ENCODE peak calls at places on chromosome 1, in four cellular contexts. One of them, this sample, is unnamed.

GRCh38 chr1:19739628-19740027 is 60.1 kb downstream of the TMCO4 start:
- DNase-seq in K562: no peak
- DNase-seq in GM12878: no peak
- DNase-seq in IMR-90: no peak
- DNase-seq in this sample: no peak

GRCh38 chr1:15409400-15410222 is at the start of gene EFHD2:
- DNase-seq in IMR-90: peak; percentile 71
- DNase-seq in GM12878: no peak
- DNase-seq in K562: peak; percentile 96
- DNase-seq in this sample: peak; percentile 73

GRCh38 chr1:84959294-84959693 is 37.6 kb downstream of the MCOLN2 start:
- DNase-seq in GM12878: peak; percentile 68
- DNase-seq in K562: no peak
- DNase-seq in IMR-90: peak; percentile 66
- DNase-seq in this sample: no peak

GRCh38 chr1:98906761-98907301 is 97.8 kb downstream of the PLPPR5 start:
- DNase-seq in K562: no peak
- DNase-seq in GM12878: no peak
- DNase-seq in IMR-90: no peak
- DNase-seq in this sample: no peak

GRCh38 chr1:88401283-88401682 is 282.8 kb upstream of the PKN2 start:
- DNase-seq in IMR-90: no peak
- DNase-seq in K562: no peak
- DNase-seq in GM12878: peak; percentile 53
- DNase-seq in this sample: no peak

GRCh38 chr1:31705080-31705866 is 1.5 kb upstream of the COL16A1 start:
- DNase-seq in IMR-90: peak; percentile 55
- DNase-seq in GM12878: no peak
- DNase-seq in K562: peak; percentile 94
- DNase-seq in this sample: no peak

GRCh38 chr1:161905269-161905884 is 118.3 kb downstream of the OLFML2B start:
- DNase-seq in K562: peak; percentile 48
- DNase-seq in IMR-90: peak; percentile 20
- DNase-seq in GM12878: no peak
- DNase-seq in this sample: peak; percentile 37

GRCh38 chr1:223142795-223143759 is at the start of gene TLR5:
- DNase-seq in GM12878: peak; percentile 12
- DNase-seq in IMR-90: peak; percentile 19
- DNase-seq in K562: peak; percentile 97
- DNase-seq in this sample: peak; percentile 79

GRCh38 chr1:6276765-6277555 is 16.1 kb upstream of the GPR153 start:
- DNase-seq in K562: peak; percentile 36
- DNase-seq in GM12878: no peak
- DNase-seq in IMR-90: no peak
- DNase-seq in this sample: no peak

GRCh38 chr1:236102611-236103010 is 37.7 kb upstream of the NID1 start:
- DNase-seq in K562: no peak
- DNase-seq in IMR-90: no peak
- DNase-seq in GM12878: no peak
- DNase-seq in this sample: no peak

GRCh38 chr1:199868777-199869176 is 158.7 kb upstream of the NR5A2 start:
- DNase-seq in K562: no peak
- DNase-seq in GM12878: no peak
- DNase-seq in IMR-90: no peak
- DNase-seq in this sample: no peak

GRCh38 chr1:77966291-77966690 is 12.6 kb downstream of the FUBP1 start:
- DNase-seq in IMR-90: no peak
- DNase-seq in K562: no peak
- DNase-seq in GM12878: no peak
- DNase-seq in this sample: no peak

GRCh38 chr1:29236993-29237905 is 927 bp downstream of the PTPRU start:
- DNase-seq in IMR-90: peak; percentile 45
- DNase-seq in K562: peak; percentile 53
- DNase-seq in GM12878: no peak
- DNase-seq in this sample: peak; percentile 31

GRCh38 chr1:18972531-18972930 is 16.1 kb upstream of the IFFO2 start:
- DNase-seq in IMR-90: peak; percentile 26
- DNase-seq in GM12878: no peak
- DNase-seq in K562: no peak
- DNase-seq in this sample: peak; percentile 60

GRCh38 chr1:42806593-42806992 is 10.3 kb upstream of the ERMAP start:
- DNase-seq in K562: no peak
- DNase-seq in IMR-90: peak; percentile 19
- DNase-seq in GM12878: no peak
- DNase-seq in this sample: no peak

GRCh38 chr1:216722841-216723240 is 388 bp downstream of the ESRRG start:
- DNase-seq in K562: no peak
- DNase-seq in IMR-90: no peak
- DNase-seq in GM12878: no peak
- DNase-seq in this sample: no peak

GRCh38 chr1:216721878-216722277 is 1.4 kb downstream of the ESRRG start:
- DNase-seq in GM12878: no peak
- DNase-seq in IMR-90: no peak
- DNase-seq in K562: no peak
- DNase-seq in this sample: no peak

GRCh38 chr1:216726435-216726834 is 3.2 kb upstream of the ESRRG start:
- DNase-seq in GM12878: no peak
- DNase-seq in K562: no peak
- DNase-seq in IMR-90: no peak
- DNase-seq in this sample: no peak

GRCh38 chr1:216723274-216723780 is at the start of gene ESRRG:
- DNase-seq in K562: no peak
- DNase-seq in GM12878: no peak
- DNase-seq in IMR-90: peak; percentile 17
- DNase-seq in this sample: no peak
- H3K4me3 ChIP-seq in K562: no peak within 1 kb of the TSS
- H3K4me3 ChIP-seq in GM12878: no peak within 1 kb of the TSS
- H3K4me3 ChIP-seq in IMR-90: peak within 1 kb of the TSS; percentile 37
- H3K4me3 ChIP-seq in this sample: no peak within 1 kb of the TSS

GRCh38 chr1:228902781-228903572 is 167.7 kb downstream of the RHOU start:
- DNase-seq in IMR-90: peak; percentile 99
- DNase-seq in GM12878: no peak
- DNase-seq in K562: no peak
- DNase-seq in this sample: peak; percentile 99

GRCh38 chr1:228901936-228902681 is 166.8 kb downstream of the RHOU start:
- DNase-seq in GM12878: no peak
- DNase-seq in K562: no peak
- DNase-seq in IMR-90: no peak
- DNase-seq in this sample: no peak

GRCh38 chr1:228904222-228904621 is 168.9 kb downstream of the RHOU start:
- DNase-seq in GM12878: no peak
- DNase-seq in IMR-90: no peak
- DNase-seq in K562: no peak
- DNase-seq in this sample: no peak

GRCh38 chr1:228905579-228905978 is 170.3 kb downstream of the RHOU start:
- DNase-seq in K562: no peak
- DNase-seq in GM12878: no peak
- DNase-seq in IMR-90: no peak
- DNase-seq in this sample: no peak

GRCh38 chr1:228903573-228904122 is 168.4 kb downstream of the RHOU start:
- DNase-seq in K562: no peak
- DNase-seq in IMR-90: no peak
- DNase-seq in GM12878: no peak
- DNase-seq in this sample: peak; percentile 30
- TF ChIP-seq FOS in K562: no peak
- TF ChIP-seq FOS in IMR-90: no peak
- TF ChIP-seq FOS in GM12878: no peak
- TF ChIP-seq FOS in this sample: no peak

GRCh38 chr1:43979261-43979527 is 184 bp downstream of the B4GALT2 start:
- DNase-seq in IMR-90: no peak
- DNase-seq in GM12878: no peak
- DNase-seq in K562: no peak
- DNase-seq in this sample: no peak
- H3K4me3 ChIP-seq in IMR-90: peak overlapping the region; percentile 72
- H3K4me3 ChIP-seq in GM12878: peak overlapping the region; percentile 74
- H3K4me3 ChIP-seq in K562: peak overlapping the region; percentile 47
- H3K4me3 ChIP-seq in this sample: peak overlapping the region; percentile 66

DNA sequence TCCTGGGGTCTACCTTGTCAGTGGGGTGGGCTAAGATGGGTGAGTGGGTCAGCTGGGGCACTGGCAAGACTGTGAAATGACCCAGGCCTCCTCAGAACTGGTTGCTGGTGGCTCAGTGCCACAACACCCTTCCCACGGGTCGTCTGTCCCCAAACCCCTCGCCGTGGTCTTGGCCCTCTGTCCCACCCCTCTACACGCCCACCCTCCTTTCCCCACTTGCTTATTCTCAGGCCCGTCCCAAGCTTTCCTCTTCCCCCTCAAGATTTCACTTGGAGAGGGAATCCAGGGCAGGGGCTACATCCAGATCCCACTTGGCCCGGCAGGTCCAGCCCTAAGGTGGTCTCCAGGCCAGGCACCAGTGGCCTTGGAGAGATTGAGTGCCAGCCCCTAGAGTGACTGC is 16.7 kb downstream of the CSF1 start:
- DNase-seq in GM12878: no peak
- DNase-seq in IMR-90: no peak
- DNase-seq in K562: no peak
- DNase-seq in this sample: no peak
- TF ChIP-seq FOS in GM12878: no peak
- TF ChIP-seq FOS in IMR-90: no peak
- TF ChIP-seq FOS in K562: no peak
- TF ChIP-seq FOS in this sample: no peak

DNA sequence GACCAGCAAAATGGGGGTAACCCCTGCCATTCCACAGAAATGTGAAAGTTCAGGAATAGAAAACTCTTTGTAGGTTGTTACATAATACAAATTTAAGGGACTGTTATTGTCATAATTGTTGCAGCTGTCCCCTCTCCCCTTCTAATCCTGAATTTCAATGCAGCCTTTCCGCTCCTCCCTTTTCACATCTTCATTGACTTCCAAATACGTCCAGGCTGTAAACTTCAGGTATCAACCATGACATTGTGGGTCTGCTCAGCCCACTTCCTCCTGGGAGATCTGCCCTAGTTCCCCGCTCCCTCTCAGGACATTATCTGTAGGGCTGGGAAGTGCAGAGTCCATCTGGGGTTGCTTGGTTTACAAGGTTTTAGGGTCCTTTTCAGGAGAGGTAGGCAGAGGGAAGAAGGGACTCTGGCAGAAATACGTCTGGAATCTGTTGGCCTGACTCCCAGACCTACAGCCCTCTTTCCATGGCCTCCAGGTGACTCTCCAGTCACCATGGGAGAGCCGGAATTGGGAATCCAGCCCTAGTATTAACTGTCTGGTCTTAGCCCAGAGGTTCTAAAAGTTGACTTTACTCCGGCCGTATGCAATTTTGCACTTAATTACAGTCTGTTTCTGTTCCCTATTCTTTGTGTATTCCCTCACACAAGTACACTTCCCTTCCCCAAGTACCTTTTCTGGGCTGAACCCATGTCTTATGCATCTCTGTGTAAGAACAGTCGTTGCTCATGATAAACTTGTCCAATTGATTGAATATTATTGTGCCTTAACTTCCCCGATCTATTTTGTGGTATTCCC is 4.7 kb upstream of the DENND2D start:
- DNase-seq in K562: no peak
- DNase-seq in IMR-90: no peak
- DNase-seq in GM12878: no peak
- DNase-seq in this sample: no peak
- H3K4me3 ChIP-seq in K562: no peak overlapping the region
- H3K4me3 ChIP-seq in IMR-90: no peak overlapping the region
- H3K4me3 ChIP-seq in GM12878: peak overlapping the region; percentile 87
- H3K4me3 ChIP-seq in this sample: no peak overlapping the region

GRCh38 chr1:37055631-37056030 is 21.3 kb upstream of the GRIK3 start:
- DNase-seq in GM12878: no peak
- DNase-seq in IMR-90: no peak
- DNase-seq in K562: no peak
- DNase-seq in this sample: no peak

GRCh38 chr1:37047487-37047886 is 13.2 kb upstream of the GRIK3 start:
- DNase-seq in K562: no peak
- DNase-seq in GM12878: no peak
- DNase-seq in IMR-90: no peak
- DNase-seq in this sample: no peak

GRCh38 chr1:37052120-37052519 is 17.8 kb upstream of the GRIK3 start:
- DNase-seq in GM12878: no peak
- DNase-seq in K562: no peak
- DNase-seq in IMR-90: peak; percentile 2
- DNase-seq in this sample: no peak

GRCh38 chr1:37056201-37056764 is 22.0 kb upstream of the GRIK3 start:
- DNase-seq in GM12878: no peak
- DNase-seq in K562: no peak
- DNase-seq in IMR-90: no peak
- DNase-seq in this sample: no peak

DNA sequence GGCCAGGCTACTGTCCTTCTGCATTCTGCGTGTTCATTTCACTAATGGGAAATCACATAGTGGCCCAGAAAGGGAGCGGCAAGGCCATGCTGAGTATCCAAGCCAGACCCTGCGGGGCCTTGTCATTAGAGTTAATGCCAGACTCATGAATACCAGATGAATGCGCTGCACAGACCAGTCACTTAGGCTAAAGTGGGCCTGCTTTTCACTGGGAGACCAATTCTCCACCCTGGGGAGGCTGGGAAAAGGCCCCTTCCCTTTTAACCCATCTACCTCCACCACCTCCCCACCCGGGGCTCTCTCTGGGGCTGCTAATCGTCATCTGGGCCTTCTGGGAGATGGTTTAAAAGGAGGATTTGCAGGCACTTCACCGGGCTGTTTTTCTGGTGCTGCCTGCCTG is 17.1 kb upstream of the GRIK3 start:
- DNase-seq in IMR-90: no peak
- DNase-seq in GM12878: no peak
- DNase-seq in K562: no peak
- DNase-seq in this sample: no peak
- TF ChIP-seq FOS in IMR-90: no peak
- TF ChIP-seq FOS in GM12878: no peak
- TF ChIP-seq FOS in K562: no peak
- TF ChIP-seq FOS in this sample: no peak

GRCh38 chr1:115531806-115532359 is 109.9 kb upstream of the VANGL1 start:
- DNase-seq in K562: no peak
- DNase-seq in IMR-90: no peak
- DNase-seq in GM12878: no peak
- DNase-seq in this sample: no peak
- H3K4me3 ChIP-seq in K562: no peak overlapping the region
- H3K4me3 ChIP-seq in IMR-90: peak overlapping the region; percentile 30
- H3K4me3 ChIP-seq in GM12878: no peak overlapping the region
- H3K4me3 ChIP-seq in this sample: no peak overlapping the region

GRCh38 chr1:231139659-231140650 is 21.9 kb upstream of the TRIM67 start:
- DNase-seq in K562: no peak
- DNase-seq in IMR-90: peak; percentile 82
- DNase-seq in GM12878: no peak
- DNase-seq in this sample: no peak
- TF ChIP-seq FOS in K562: no peak
- TF ChIP-seq FOS in IMR-90: no peak
- TF ChIP-seq FOS in GM12878: no peak
- TF ChIP-seq FOS in this sample: no peak

DNA sequence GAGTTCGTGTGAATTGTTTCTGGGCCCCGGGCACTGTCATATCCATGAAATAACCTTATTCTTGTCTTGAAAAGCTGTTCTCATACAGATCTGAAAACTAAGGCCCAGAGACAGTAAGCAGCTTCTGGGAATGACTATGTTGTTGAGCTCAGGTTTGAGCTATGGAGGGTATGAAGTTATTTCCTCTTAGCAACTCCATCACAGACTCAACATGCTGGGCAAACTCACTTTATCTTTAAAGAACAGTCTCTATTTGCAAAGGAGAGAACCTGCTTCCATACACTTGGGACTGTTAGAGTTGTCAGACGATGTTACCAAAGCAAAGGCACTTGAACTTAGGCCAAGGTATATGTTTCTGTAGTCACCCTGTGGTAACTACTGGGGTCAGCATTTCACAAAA is 90.0 kb downstream of the GPR88 start:
- DNase-seq in IMR-90: peak; percentile 34
- DNase-seq in K562: no peak
- DNase-seq in GM12878: no peak
- DNase-seq in this sample: peak; percentile 41
- H3K4me3 ChIP-seq in IMR-90: no peak overlapping the region
- H3K4me3 ChIP-seq in K562: no peak overlapping the region
- H3K4me3 ChIP-seq in GM12878: no peak overlapping the region
- H3K4me3 ChIP-seq in this sample: no peak overlapping the region